ENCODE peak calls at places on chromosomes 13 and 19, in seven cellular contexts. One of them, this sample, is unnamed.

GRCh38 chr13:40026174-40026585 is 370.7 kb downstream of the COG6 start:
- DNase-seq in left ventricle myocardium inferior: no peak
- DNase-seq in tibial nerve: no peak
- DNase-seq in CD8-positive, alpha-beta T cell: no peak
- DNase-seq in epithelial cell of esophagus: peak
- DNase-seq in fibroblast of pulmonary artery: no peak
- DNase-seq in BE2C: no peak
- DNase-seq in this sample: peak

GRCh38 chr13:21470785-21471184 is 11.7 kb upstream of the ZDHHC20 start:
- DNase-seq in left ventricle myocardium inferior: no peak
- DNase-seq in tibial nerve: no peak
- DNase-seq in CD8-positive, alpha-beta T cell: no peak
- DNase-seq in epithelial cell of esophagus: no peak
- DNase-seq in fibroblast of pulmonary artery: no peak
- DNase-seq in BE2C: no peak
- DNase-seq in this sample: no peak

GRCh38 chr19:18762125-18763023 is 28.7 kb downstream of the COMP start:
- DNase-seq in left ventricle myocardium inferior: peak
- DNase-seq in tibial nerve: peak
- DNase-seq in CD8-positive, alpha-beta T cell: no peak
- DNase-seq in epithelial cell of esophagus: peak
- DNase-seq in fibroblast of pulmonary artery: peak
- DNase-seq in BE2C: peak
- DNase-seq in this sample: peak

GRCh38 chr19:14450168-14450874 is 17.2 kb downstream of the PKN1 start:
- DNase-seq in left ventricle myocardium inferior: no peak
- DNase-seq in tibial nerve: no peak
- DNase-seq in CD8-positive, alpha-beta T cell: no peak
- DNase-seq in epithelial cell of esophagus: no peak
- DNase-seq in fibroblast of pulmonary artery: peak
- DNase-seq in BE2C: peak
- DNase-seq in this sample: peak

GRCh38 chr13:76719955-76720354 is 166.2 kb downstream of the KCTD12 start:
- DNase-seq in left ventricle myocardium inferior: no peak
- DNase-seq in tibial nerve: no peak
- DNase-seq in CD8-positive, alpha-beta T cell: no peak
- DNase-seq in epithelial cell of esophagus: no peak
- DNase-seq in fibroblast of pulmonary artery: no peak
- DNase-seq in BE2C: no peak
- DNase-seq in this sample: no peak

GRCh38 chr19:17286263-17286662 is 4.6 kb downstream of the ANKLE1 start:
- DNase-seq in left ventricle myocardium inferior: no peak
- DNase-seq in tibial nerve: no peak
- DNase-seq in CD8-positive, alpha-beta T cell: no peak
- DNase-seq in epithelial cell of esophagus: no peak
- DNase-seq in fibroblast of pulmonary artery: no peak
- DNase-seq in BE2C: no peak
- DNase-seq in this sample: no peak

GRCh38 chr19:17830567-17831418 is 9.5 kb upstream of the INSL3 start:
- DNase-seq in left ventricle myocardium inferior: no peak
- DNase-seq in tibial nerve: peak
- DNase-seq in CD8-positive, alpha-beta T cell: no peak
- DNase-seq in epithelial cell of esophagus: peak
- DNase-seq in fibroblast of pulmonary artery: peak
- DNase-seq in BE2C: peak
- DNase-seq in this sample: peak

GRCh38 chr13:45048890-45049407 is 59.6 kb downstream of the GPALPP1 start:
- DNase-seq in left ventricle myocardium inferior: no peak
- DNase-seq in tibial nerve: no peak
- DNase-seq in CD8-positive, alpha-beta T cell: no peak
- DNase-seq in epithelial cell of esophagus: no peak
- DNase-seq in fibroblast of pulmonary artery: no peak
- DNase-seq in BE2C: no peak
- DNase-seq in this sample: no peak

GRCh38 chr13:51806571-51806970 is 2.6 kb upstream of the DHRS12 start:
- DNase-seq in left ventricle myocardium inferior: no peak
- DNase-seq in tibial nerve: no peak
- DNase-seq in CD8-positive, alpha-beta T cell: no peak
- DNase-seq in epithelial cell of esophagus: peak
- DNase-seq in fibroblast of pulmonary artery: peak
- DNase-seq in BE2C: peak
- DNase-seq in this sample: peak

DNA sequence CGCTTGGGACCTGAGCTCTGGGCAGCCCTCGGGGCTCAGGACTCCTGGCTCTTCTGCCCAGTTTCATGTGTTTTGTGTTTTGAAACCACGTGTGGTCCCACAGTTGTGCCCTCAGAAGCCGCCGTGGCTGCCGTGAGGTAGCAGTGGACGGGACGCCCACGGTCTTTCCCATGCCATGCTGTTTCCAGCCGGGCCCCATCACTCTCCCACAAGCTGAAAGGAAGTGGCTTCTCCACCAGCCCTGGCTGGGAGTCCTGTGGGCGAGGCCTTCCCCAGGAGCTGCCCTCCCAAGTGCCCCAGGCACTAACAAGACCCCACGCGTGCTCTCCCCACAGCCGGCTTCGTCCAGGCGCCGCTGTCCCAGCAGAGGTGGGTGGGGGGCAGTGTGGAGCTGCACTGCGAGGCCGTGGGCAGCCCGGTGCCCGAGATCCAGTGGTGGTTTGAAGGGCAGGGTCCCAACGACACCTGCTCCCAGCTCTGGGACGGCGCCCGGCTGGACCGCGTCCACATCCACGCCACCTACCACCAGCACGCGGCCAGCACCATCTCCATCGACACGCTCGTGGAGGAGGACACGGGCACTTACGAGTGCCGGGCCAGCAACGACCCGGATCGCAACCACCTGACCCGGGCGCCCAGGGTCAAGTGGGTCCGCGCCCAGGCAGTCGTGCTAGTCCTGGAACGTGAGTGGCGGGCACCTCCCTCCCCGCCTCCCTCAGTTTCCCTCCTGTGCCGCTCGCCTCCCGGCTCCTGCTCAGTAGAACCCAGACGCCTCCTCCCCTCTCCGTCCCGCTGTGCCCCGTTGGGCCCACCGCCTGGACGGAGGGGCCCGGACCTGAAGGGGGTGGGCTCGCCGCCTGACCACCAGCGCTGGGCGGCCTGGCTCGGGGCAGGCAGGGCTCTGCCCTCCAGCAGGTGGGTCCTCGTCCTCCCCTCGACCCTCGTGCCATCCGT is 5.3 kb downstream of the BSG start:
- DNase-seq in left ventricle myocardium inferior: no peak
- DNase-seq in tibial nerve: no peak
- DNase-seq in CD8-positive, alpha-beta T cell: no peak
- DNase-seq in epithelial cell of esophagus: no peak
- DNase-seq in fibroblast of pulmonary artery: no peak
- DNase-seq in BE2C: no peak
- DNase-seq in this sample: no peak
- TF ChIP-seq CTCF in left ventricle myocardium inferior: no peak
- TF ChIP-seq CTCF in tibial nerve: no peak
- TF ChIP-seq CTCF in CD8-positive, alpha-beta T cell: no peak
- TF ChIP-seq CTCF in epithelial cell of esophagus: no peak
- TF ChIP-seq CTCF in fibroblast of pulmonary artery: no peak
- TF ChIP-seq CTCF in BE2C: no peak
- TF ChIP-seq CTCF in this sample: no peak

GRCh38 chr19:32676186-32676894 is 692 bp downstream of the RGS9BP start:
- DNase-seq in left ventricle myocardium inferior: no peak
- DNase-seq in tibial nerve: no peak
- DNase-seq in CD8-positive, alpha-beta T cell: no peak
- DNase-seq in epithelial cell of esophagus: peak
- DNase-seq in fibroblast of pulmonary artery: no peak
- DNase-seq in BE2C: no peak
- DNase-seq in this sample: no peak
- H3K4me3 ChIP-seq in left ventricle myocardium inferior: peak
- H3K4me3 ChIP-seq in tibial nerve: peak
- H3K4me3 ChIP-seq in CD8-positive, alpha-beta T cell: peak
- H3K4me3 ChIP-seq in epithelial cell of esophagus: peak
- H3K4me3 ChIP-seq in fibroblast of pulmonary artery: peak
- H3K4me3 ChIP-seq in BE2C: peak
- H3K4me3 ChIP-seq in this sample: peak

DNA sequence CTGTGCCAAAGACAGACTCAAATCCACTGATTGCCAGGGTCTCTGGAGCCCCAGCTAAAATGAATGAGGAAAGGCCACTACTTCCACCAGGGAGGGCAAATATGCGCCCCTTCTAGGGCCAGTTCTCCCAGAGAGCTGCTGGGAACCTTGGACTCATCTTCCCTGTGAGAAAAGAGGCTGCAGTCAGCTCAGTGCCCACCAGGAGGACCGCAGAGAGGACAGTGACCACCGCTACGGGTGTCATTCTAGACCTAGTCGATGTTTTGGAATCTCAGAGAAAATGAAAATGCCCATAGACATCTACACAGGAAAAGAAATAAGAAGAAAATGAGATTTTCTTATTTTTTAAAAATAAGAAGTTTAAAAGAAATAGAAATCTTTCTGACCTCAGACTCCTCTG is 235.1 kb downstream of the UQCRFS1 start:
- DNase-seq in left ventricle myocardium inferior: no peak
- DNase-seq in tibial nerve: no peak
- DNase-seq in CD8-positive, alpha-beta T cell: no peak
- DNase-seq in epithelial cell of esophagus: no peak
- DNase-seq in fibroblast of pulmonary artery: no peak
- DNase-seq in BE2C: no peak
- DNase-seq in this sample: no peak
- TF ChIP-seq CTCF in left ventricle myocardium inferior: no peak
- TF ChIP-seq CTCF in tibial nerve: no peak
- TF ChIP-seq CTCF in CD8-positive, alpha-beta T cell: no peak
- TF ChIP-seq CTCF in epithelial cell of esophagus: no peak
- TF ChIP-seq CTCF in fibroblast of pulmonary artery: no peak
- TF ChIP-seq CTCF in BE2C: no peak
- TF ChIP-seq CTCF in this sample: peak

DNA sequence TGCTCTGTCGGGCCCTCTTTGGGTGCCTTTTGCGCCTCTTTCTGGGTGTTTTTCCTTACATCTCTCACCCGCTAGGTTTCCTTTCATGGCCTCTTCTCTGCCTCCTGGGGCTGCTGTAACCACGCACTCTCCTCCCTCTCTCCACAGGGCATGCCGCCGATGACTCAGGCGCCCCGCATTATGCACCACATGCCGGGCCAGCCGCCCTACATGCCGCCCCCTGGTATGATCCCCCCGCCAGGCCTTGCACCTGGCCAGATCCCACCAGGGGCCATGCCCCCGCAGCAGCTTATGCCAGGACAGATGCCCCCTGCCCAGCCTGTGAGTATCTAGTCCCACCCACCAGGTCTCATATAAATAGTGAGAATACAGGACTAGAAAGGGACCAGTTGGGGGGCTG is 11.8 kb downstream of the SNRPA start:
- DNase-seq in left ventricle myocardium inferior: no peak
- DNase-seq in tibial nerve: no peak
- DNase-seq in CD8-positive, alpha-beta T cell: no peak
- DNase-seq in epithelial cell of esophagus: no peak
- DNase-seq in fibroblast of pulmonary artery: no peak
- DNase-seq in BE2C: no peak
- DNase-seq in this sample: no peak
- H3K4me3 ChIP-seq in left ventricle myocardium inferior: no peak
- H3K4me3 ChIP-seq in tibial nerve: no peak
- H3K4me3 ChIP-seq in CD8-positive, alpha-beta T cell: no peak
- H3K4me3 ChIP-seq in epithelial cell of esophagus: no peak
- H3K4me3 ChIP-seq in fibroblast of pulmonary artery: no peak
- H3K4me3 ChIP-seq in BE2C: no peak
- H3K4me3 ChIP-seq in this sample: no peak

GRCh38 chr19:49809155-49809986 is 3.7 kb downstream of the FUZ start:
- DNase-seq in left ventricle myocardium inferior: peak
- DNase-seq in tibial nerve: no peak
- DNase-seq in CD8-positive, alpha-beta T cell: peak
- DNase-seq in epithelial cell of esophagus: no peak
- DNase-seq in fibroblast of pulmonary artery: no peak
- DNase-seq in BE2C: peak
- DNase-seq in this sample: no peak
- TF ChIP-seq CTCF in left ventricle myocardium inferior: no peak
- TF ChIP-seq CTCF in tibial nerve: no peak
- TF ChIP-seq CTCF in CD8-positive, alpha-beta T cell: no peak
- TF ChIP-seq CTCF in epithelial cell of esophagus: no peak
- TF ChIP-seq CTCF in fibroblast of pulmonary artery: no peak
- TF ChIP-seq CTCF in BE2C: peak
- TF ChIP-seq CTCF in this sample: no peak

GRCh38 chr19:4174212-4174894 is 8.0 kb downstream of the SIRT6 start:
- DNase-seq in left ventricle myocardium inferior: no peak
- DNase-seq in tibial nerve: no peak
- DNase-seq in CD8-positive, alpha-beta T cell: no peak
- DNase-seq in epithelial cell of esophagus: no peak
- DNase-seq in fibroblast of pulmonary artery: no peak
- DNase-seq in BE2C: no peak
- DNase-seq in this sample: no peak
- H3K4me3 ChIP-seq in left ventricle myocardium inferior: no peak
- H3K4me3 ChIP-seq in tibial nerve: no peak
- H3K4me3 ChIP-seq in CD8-positive, alpha-beta T cell: no peak
- H3K4me3 ChIP-seq in epithelial cell of esophagus: no peak
- H3K4me3 ChIP-seq in fibroblast of pulmonary artery: no peak
- H3K4me3 ChIP-seq in BE2C: no peak
- H3K4me3 ChIP-seq in this sample: no peak

DNA sequence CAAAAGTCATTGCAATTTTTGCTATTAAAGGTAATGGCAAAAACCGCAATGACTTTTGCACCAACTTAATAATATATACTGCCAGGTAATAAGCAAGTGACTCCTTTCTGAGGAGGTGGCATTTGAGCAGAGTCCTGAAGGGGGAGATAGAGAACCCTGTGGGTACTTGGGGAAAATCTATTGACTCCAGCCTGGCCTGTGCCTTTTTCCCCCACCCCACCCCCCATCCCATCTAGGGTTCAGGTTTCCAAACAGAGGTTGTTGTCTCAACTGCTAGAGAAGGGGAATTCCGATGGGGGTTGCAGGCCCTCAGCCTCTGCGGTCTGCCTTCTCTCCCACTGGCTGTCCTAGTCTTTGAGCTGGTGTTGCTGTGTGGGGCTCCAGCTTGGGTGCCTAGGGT is 11.5 kb downstream of the S1PR2 start:
- DNase-seq in left ventricle myocardium inferior: no peak
- DNase-seq in tibial nerve: no peak
- DNase-seq in CD8-positive, alpha-beta T cell: no peak
- DNase-seq in epithelial cell of esophagus: peak
- DNase-seq in fibroblast of pulmonary artery: peak
- DNase-seq in BE2C: no peak
- DNase-seq in this sample: peak
- TF ChIP-seq CTCF in left ventricle myocardium inferior: peak
- TF ChIP-seq CTCF in tibial nerve: no peak
- TF ChIP-seq CTCF in CD8-positive, alpha-beta T cell: peak
- TF ChIP-seq CTCF in epithelial cell of esophagus: peak
- TF ChIP-seq CTCF in fibroblast of pulmonary artery: peak
- TF ChIP-seq CTCF in BE2C: peak
- TF ChIP-seq CTCF in this sample: peak